ENCODE peak calls at places on chromosomes 3 and 15, in five cellular contexts. H, N, I, L and A are unnamed samples.

GRCh38 chr3:124230928-124231456 is 239.1 kb upstream of the ROPN1 start:
- DNase-seq in L (no peak), H (no peak), I (no peak), N (no peak), A (no peak)

GRCh38 chr3:49803464-49804140 is 541 bp downstream of the INKA1 start:
- DNase-seq in N (peak), L (no peak), H (peak), I (peak), A (no peak)

GRCh38 chr3:124784686-124785382 is 54.6 kb downstream of the UMPS start:
- DNase-seq in L (no peak), N (peak), H (no peak), I (peak), A (no peak)

GRCh38 chr3:53974314-53974713 is 82.7 kb upstream of the SELENOK start:
- DNase-seq in L (no peak), H (no peak), I (no peak), N (no peak), A (peak)

GRCh38 chr3:112074616-112075497 is 11.3 kb upstream of the C3orf52 start:
- DNase-seq in I (no peak), L (peak), N (no peak), H (no peak), A (peak)

GRCh38 chr3:30241721-30242120 is 364.7 kb upstream of the TGFBR2 start:
- DNase-seq in L (no peak), H (no peak), N (no peak), I (no peak), A (no peak)

GRCh38 chr3:179653106-179653776 is 401 bp downstream of the USP13 start:
- DNase-seq in L (peak), I (peak), H (peak), N (peak), A (peak)

GRCh38 chr3:131072845-131073244 is 46.2 kb downstream of the NEK11 start:
- DNase-seq in H (peak), L (no peak), I (peak), N (no peak), A (peak)

GRCh38 chr3:114706591-114707224 is 412.9 kb downstream of the TIGIT start:
- DNase-seq in L (no peak), N (peak), I (no peak), H (no peak), A (peak)

GRCh38 chr3:37072892-37073291 is 79.6 kb downstream of the MLH1 start:
- DNase-seq in H (peak), I (no peak), L (no peak), N (no peak), A (peak)

GRCh38 chr3:40451551-40451950 is 5.6 kb upstream of the RPL14 start:
- DNase-seq in L (no peak), I (no peak), H (no peak), N (no peak), A (no peak)

GRCh38 chr15:92343869-92344643 is 49.6 kb upstream of the ST8SIA2 start:
- DNase-seq in I (no peak), H (no peak), L (no peak), N (no peak), A (no peak)

GRCh38 chr15:28977377-28978010 is 91.7 kb downstream of the APBA2 start:
- DNase-seq in L (no peak), H (peak), N (no peak), I (no peak), A (peak)

GRCh38 chr3:52346623-52347530 is 30.8 kb downstream of the DNAH1 start:
- DNase-seq in H (no peak), L (no peak), I (no peak), N (no peak), A (peak)

GRCh38 chr3:33639889-33640288 is 78.2 kb downstream of the CLASP2 start:
- DNase-seq in H (no peak), I (no peak), L (no peak), N (no peak), A (no peak)

GRCh38 chr3:169591983-169592644 is 71.4 kb downstream of the MECOM start:
- DNase-seq in L (no peak), N (no peak), I (no peak), H (no peak), A (no peak)

GRCh38 chr3:4517095-4517494 is 23.9 kb downstream of the ITPR1 start:
- DNase-seq in H (no peak), N (no peak), I (no peak), L (no peak), A (no peak)

GRCh38 chr3:35946121-35946856 is 307.0 kb downstream of the ARPP21 start:
- DNase-seq in L (no peak), N (no peak), I (no peak), H (peak), A (peak)

GRCh38 chr3:113110263-113110662 is 101.1 kb upstream of the BOC start:
- DNase-seq in L (no peak), N (no peak), I (no peak), H (peak), A (no peak)

GRCh38 chr15:90816401-90817116 is 51.8 kb upstream of the FURIN start:
- DNase-seq in N (no peak), I (peak), H (no peak), L (no peak), A (no peak)

GRCh38 chr15:62287066-62287857 is 122.2 kb upstream of the C2CD4B start:
- DNase-seq in H (no peak), L (no peak), N (no peak), I (no peak), A (peak)

GRCh38 chr15:70324001-70324974 is 226.6 kb upstream of the TLE3 start:
- DNase-seq in L (no peak), H (peak), N (no peak), I (peak), A (peak)

GRCh38 chr15:51982013-51982769 is 10.6 kb upstream of the LEO1 start:
- DNase-seq in I (no peak), L (no peak), H (peak), N (peak), A (peak)

GRCh38 chr15:73939138-73939537 is 12.9 kb downstream of the LOXL1 start:
- DNase-seq in I (peak), H (no peak), L (no peak), N (no peak), A (no peak)

GRCh38 chr15:76150971-76151598 is 91.3 kb downstream of the TMEM266 start:
- DNase-seq in I (no peak), N (peak), L (peak), H (peak), A (peak)

GRCh38 chr3:110576962-110577361 is 494.7 kb upstream of the NECTIN3 start:
- DNase-seq in H (peak), N (no peak), I (no peak), L (no peak), A (peak)

GRCh38 chr3:146496246-146496645 is 26.9 kb upstream of the PLSCR2 start:
- DNase-seq in I (no peak), N (no peak), L (no peak), H (no peak), A (peak)

GRCh38 chr3:14532691-14533456 is 7.3 kb downstream of the GRIP2 start:
- DNase-seq in L (no peak), N (no peak), H (peak), I (no peak), A (peak)

GRCh38 chr3:113214227-113214626 is 2.9 kb downstream of the BOC start:
- DNase-seq in L (no peak), I (no peak), N (no peak), H (peak), A (no peak)

GRCh38 chr3:150905339-150905738 is at the start of gene MINDY4B:
- DNase-seq in I (no peak), N (no peak), H (no peak), L (no peak), A (no peak)

GRCh38 chr15:40283615-40284306 is 897 bp upstream of the ANKRD63 start:
- DNase-seq in H (peak), L (no peak), N (no peak), I (no peak), A (no peak)

GRCh38 chr15:40280260-40281056 is 2.4 kb downstream of the ANKRD63 start:
- DNase-seq in I (no peak), H (peak), N (no peak), L (no peak), A (no peak)

GRCh38 chr15:40282870-40283614 is at the start of gene ANKRD63:
- DNase-seq in I (no peak), L (no peak), N (no peak), H (peak), A (no peak)

GRCh38 chr15:40281057-40281850 is 1.6 kb downstream of the ANKRD63 start:
- DNase-seq in I (no peak), H (no peak), L (no peak), N (no peak), A (no peak)

GRCh38 chr15:40282144-40282869 is 557 bp downstream of the ANKRD63 start:
- DNase-seq in I (no peak), H (peak), L (no peak), N (peak), A (peak)
- TF ChIP-seq CTCF in I (no peak), H (peak), L (peak), N (peak), A (peak)

GRCh38 chr3:61594978-61595687 is 33.8 kb downstream of the PTPRG start:
- DNase-seq in I (no peak), L (no peak), H (no peak), N (no peak), A (peak)
- H3K4me3 ChIP-seq in I (no peak), L (no peak), H (no peak), N (no peak), A (no peak)

GRCh38 chr15:89492934-89493631 is 3.3 kb downstream of the RHCG start:
- DNase-seq in H (no peak), I (peak), L (no peak), N (no peak), A (no peak)

GRCh38 chr15:89490081-89490480 is 6.3 kb downstream of the RHCG start:
- DNase-seq in N (no peak), L (no peak), I (no peak), H (no peak), A (no peak)

GRCh38 chr15:89490550-89491315 is 5.7 kb downstream of the RHCG start:
- DNase-seq in I (peak), L (no peak), N (no peak), H (no peak), A (no peak)

GRCh38 chr15:89494006-89494405 is 2.4 kb downstream of the RHCG start:
- DNase-seq in I (peak), L (no peak), N (no peak), H (no peak), A (no peak)

GRCh38 chr15:89492111-89492641 is 4.2 kb downstream of the RHCG start:
- DNase-seq in N (no peak), I (peak), H (no peak), L (no peak), A (no peak)
- TF ChIP-seq CTCF in N (peak), I (no peak), H (peak), L (no peak), A (peak)

GRCh38 chr15:63340353-63340752 is 41.3 kb downstream of the CA12 start:
- DNase-seq in I (no peak), H (no peak), L (no peak), N (no peak), A (no peak)

GRCh38 chr15:63339006-63339766 is 42.5 kb downstream of the CA12 start:
- DNase-seq in N (no peak), H (no peak), L (no peak), I (no peak), A (no peak)

GRCh38 chr15:63340878-63341277 is 40.8 kb downstream of the CA12 start:
- DNase-seq in N (no peak), L (no peak), H (no peak), I (no peak), A (no peak)

GRCh38 chr15:63338170-63338569 is 43.5 kb downstream of the CA12 start:
- DNase-seq in I (no peak), L (no peak), N (no peak), H (peak), A (no peak)

GRCh38 chr15:63339836-63340235 is 41.8 kb downstream of the CA12 start:
- DNase-seq in N (no peak), H (no peak), I (no peak), L (no peak), A (no peak)
- H3K4me3 ChIP-seq in N (no peak), H (no peak), I (no peak), L (no peak), A (no peak)

GRCh38 chr3:25674670-25675069 is 10.0 kb upstream of the TOP2B start:
- DNase-seq in L (no peak), I (no peak), H (no peak), N (no peak), A (no peak)
- TF ChIP-seq CTCF in L (no peak), I (no peak), H (no peak), N (no peak), A (no peak)

GRCh38 chr3:177517906-177518305 is 320.6 kb upstream of the TBL1XR1 start:
- DNase-seq in I (no peak), N (no peak), L (no peak), H (no peak), A (no peak)

GRCh38 chr3:177521305-177521704 is 324.0 kb upstream of the TBL1XR1 start:
- DNase-seq in H (no peak), I (no peak), L (peak), N (no peak), A (no peak)

GRCh38 chr3:177516130-177517011 is 319.1 kb upstream of the TBL1XR1 start:
- DNase-seq in I (no peak), H (peak), N (no peak), L (peak), A (peak)

GRCh38 chr3:177522051-177522450 is 324.8 kb upstream of the TBL1XR1 start:
- DNase-seq in L (no peak), I (no peak), H (no peak), N (no peak), A (no peak)

GRCh38 chr3:177519588-177519987 is 322.3 kb upstream of the TBL1XR1 start:
- DNase-seq in I (no peak), L (no peak), H (no peak), N (no peak), A (no peak)
- H3K4me3 ChIP-seq in I (no peak), L (no peak), H (no peak), N (no peak), A (no peak)

GRCh38 chr15:22870865-22871264 is 32.4 kb downstream of the NIPA2 start:
- DNase-seq in N (no peak), I (no peak), H (no peak), L (no peak), A (no peak)

GRCh38 chr15:22867886-22868285 is 29.4 kb downstream of the NIPA2 start:
- DNase-seq in L (no peak), H (no peak), N (no peak), I (no peak), A (no peak)

GRCh38 chr15:22868495-22868894 is 30.0 kb downstream of the NIPA2 start:
- DNase-seq in N (no peak), L (no peak), I (no peak), H (no peak), A (no peak)

GRCh38 chr15:22869856-22870255 is 31.4 kb downstream of the NIPA2 start:
- DNase-seq in L (no peak), H (no peak), N (no peak), I (no peak), A (no peak)

DNA sequence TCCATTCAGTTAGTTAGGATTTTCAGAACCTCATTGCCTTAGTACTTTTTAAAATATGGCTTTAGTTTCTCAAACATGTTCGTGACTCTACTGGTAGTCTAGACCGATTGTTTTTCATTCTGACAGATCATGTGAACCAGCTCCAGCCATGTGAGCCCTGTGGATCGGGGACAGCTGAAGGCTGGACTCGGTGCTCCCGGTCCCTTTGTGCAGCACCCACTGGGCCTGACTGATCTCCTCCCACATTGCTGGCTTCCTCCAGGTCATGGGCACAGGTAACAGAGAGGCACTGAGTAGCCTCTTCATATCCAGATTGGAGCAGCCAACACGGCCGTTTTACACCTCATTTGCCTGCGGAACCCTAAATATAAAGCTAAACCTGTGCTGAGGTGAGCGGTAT is 30.5 kb downstream of the NIPA2 start:
- DNase-seq in H (no peak), L (no peak), N (no peak), I (no peak), A (no peak)
- TF ChIP-seq CTCF in H (no peak), L (no peak), N (no peak), I (no peak), A (no peak)

DNA sequence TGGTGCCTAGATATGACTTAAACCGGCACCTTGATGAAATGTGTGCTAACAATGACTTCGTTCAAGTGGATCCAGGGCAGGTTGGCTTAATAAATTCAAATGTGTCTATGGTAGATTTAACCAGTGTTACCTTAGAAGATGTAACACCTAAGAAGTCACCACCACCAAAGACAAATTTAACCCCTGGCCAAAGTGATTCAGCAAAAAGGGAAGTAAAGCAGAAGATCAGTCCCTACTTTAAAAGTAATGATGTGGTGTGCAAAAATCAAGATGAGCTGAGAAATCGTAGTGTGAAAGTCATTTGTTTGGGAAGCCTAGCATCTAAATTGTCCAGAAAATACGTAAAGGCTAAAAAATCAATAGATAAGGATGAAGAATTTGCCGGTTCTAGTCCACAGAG is 1.1 kb downstream of the FAN1 start:
- DNase-seq in N (no peak), L (no peak), H (no peak), I (no peak), A (no peak)
- H3K4me3 ChIP-seq in N (no peak), L (peak), H (peak), I (no peak), A (no peak)

GRCh38 chr3:143327388-143327787 is 207.8 kb downstream of the CHST2 start:
- DNase-seq in H (peak), L (no peak), N (no peak), I (no peak), A (no peak)
- TF ChIP-seq CTCF in H (peak), L (no peak), N (peak), I (no peak), A (peak)

DNA sequence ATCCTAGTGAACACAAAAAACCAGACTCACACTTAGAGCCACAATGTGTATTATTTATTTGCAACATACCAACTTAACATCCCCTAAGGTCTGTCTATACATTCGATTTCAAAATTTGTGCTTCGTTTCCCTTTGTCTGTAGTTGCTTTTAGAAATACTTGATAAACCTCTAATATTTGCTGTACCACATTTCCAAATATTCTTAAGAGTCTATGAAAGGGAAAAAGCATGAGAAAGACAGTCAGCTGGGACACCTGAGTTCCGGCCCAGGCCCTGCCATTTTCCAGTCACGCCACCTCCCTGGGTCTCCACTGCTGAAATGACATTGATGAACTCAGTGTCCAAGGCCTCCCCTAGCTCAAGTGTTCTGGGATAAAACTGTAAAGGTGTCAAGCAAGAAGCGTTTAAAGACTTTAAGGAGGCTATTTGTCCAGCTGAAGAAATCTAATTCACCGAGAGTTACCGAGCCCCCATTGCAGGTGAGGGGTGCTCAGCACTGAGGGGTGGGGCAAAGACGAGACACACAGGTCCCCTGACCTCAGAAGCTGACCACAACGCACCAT is 26.6 kb downstream of the LRRC2 start:
- DNase-seq in N (peak), L (no peak), I (no peak), H (no peak), A (no peak)
- H3K4me3 ChIP-seq in N (peak), L (no peak), I (no peak), H (no peak), A (no peak)